ENCODE peak calls at places on chromosomes 6 and 20, in four cellular contexts. One of them, this sample, is unnamed.

GRCh38 chr6:55282145-55282544 is 45.1 kb upstream of the GFRAL start:
- DNase-seq in H9: no peak
- DNase-seq in endothelial cell: no peak
- DNase-seq in uterus: no peak
- DNase-seq in this sample: no peak

GRCh38 chr6:17879224-17879623 is 108.2 kb downstream of the KIF13A start:
- DNase-seq in endothelial cell: no peak
- DNase-seq in uterus: no peak
- DNase-seq in H9: no peak
- DNase-seq in this sample: no peak

GRCh38 chr6:64280569-64280968 is 645.0 kb downstream of the PHF3 start:
- DNase-seq in endothelial cell: no peak
- DNase-seq in uterus: no peak
- DNase-seq in H9: no peak
- DNase-seq in this sample: peak; percentile 11

GRCh38 chr6:154427425-154427824 is 70.8 kb upstream of the IPCEF1 start:
- DNase-seq in endothelial cell: no peak
- DNase-seq in H9: no peak
- DNase-seq in uterus: no peak
- DNase-seq in this sample: no peak

GRCh38 chr20:58656825-58657224 is 5.7 kb downstream of the STX16 start:
- DNase-seq in H9: no peak
- DNase-seq in endothelial cell: no peak
- DNase-seq in uterus: no peak
- DNase-seq in this sample: no peak

GRCh38 chr6:166614589-166614988 is 12.5 kb downstream of the RPS6KA2 start:
- DNase-seq in uterus: no peak
- DNase-seq in endothelial cell: no peak
- DNase-seq in H9: no peak
- DNase-seq in this sample: no peak

GRCh38 chr6:41846666-41847237 is 48.4 kb downstream of the USP49 start:
- DNase-seq in endothelial cell: peak; percentile 79
- DNase-seq in H9: peak; percentile 63
- DNase-seq in uterus: peak; percentile 28
- DNase-seq in this sample: peak; percentile 58

GRCh38 chr20:8244637-8245036 is 112.6 kb downstream of the PLCB1 start:
- DNase-seq in uterus: no peak
- DNase-seq in H9: no peak
- DNase-seq in endothelial cell: no peak
- DNase-seq in this sample: no peak

GRCh38 chr6:5453531-5453930 is 192.2 kb downstream of the FARS2 start:
- DNase-seq in H9: no peak
- DNase-seq in uterus: no peak
- DNase-seq in endothelial cell: no peak
- DNase-seq in this sample: no peak

GRCh38 chr6:46963626-46964025 is 41.9 kb upstream of the ADGRF5 start:
- DNase-seq in H9: no peak
- DNase-seq in uterus: no peak
- DNase-seq in endothelial cell: no peak
- DNase-seq in this sample: no peak

GRCh38 chr20:42461965-42462593 is 727.6 kb downstream of the PTPRT start:
- DNase-seq in uterus: no peak
- DNase-seq in endothelial cell: no peak
- DNase-seq in H9: no peak
- DNase-seq in this sample: no peak

GRCh38 chr6:2182251-2182650 is 63.2 kb downstream of the GMDS start:
- DNase-seq in H9: no peak
- DNase-seq in endothelial cell: no peak
- DNase-seq in uterus: no peak
- DNase-seq in this sample: no peak

GRCh38 chr6:115721564-115721963 is 339.1 kb downstream of the FRK start:
- DNase-seq in endothelial cell: no peak
- DNase-seq in H9: no peak
- DNase-seq in uterus: no peak
- DNase-seq in this sample: no peak

GRCh38 chr6:154921482-154921881 is 73.6 kb upstream of the TIAM2 start:
- DNase-seq in uterus: no peak
- DNase-seq in H9: no peak
- DNase-seq in endothelial cell: no peak
- DNase-seq in this sample: no peak

GRCh38 chr20:9686001-9686400 is 152.9 kb downstream of the PAK5 start:
- DNase-seq in uterus: no peak
- DNase-seq in H9: no peak
- DNase-seq in endothelial cell: no peak
- DNase-seq in this sample: no peak
- TF ChIP-seq CTCF in uterus: no peak
- TF ChIP-seq CTCF in H9: no peak
- TF ChIP-seq CTCF in endothelial cell: no peak
- TF ChIP-seq CTCF in this sample: no peak

GRCh38 chr20:10953437-10953836 is 279.6 kb upstream of the JAG1 start:
- DNase-seq in uterus: no peak
- DNase-seq in H9: no peak
- DNase-seq in endothelial cell: no peak
- DNase-seq in this sample: no peak

GRCh38 chr20:10949930-10950783 is 276.4 kb upstream of the JAG1 start:
- DNase-seq in uterus: no peak
- DNase-seq in endothelial cell: no peak
- DNase-seq in H9: no peak
- DNase-seq in this sample: no peak

GRCh38 chr20:10958279-10958678 is 284.5 kb upstream of the JAG1 start:
- DNase-seq in endothelial cell: no peak
- DNase-seq in uterus: no peak
- DNase-seq in H9: no peak
- DNase-seq in this sample: no peak

GRCh38 chr20:10954137-10954840 is 280.5 kb upstream of the JAG1 start:
- DNase-seq in H9: no peak
- DNase-seq in uterus: no peak
- DNase-seq in endothelial cell: no peak
- DNase-seq in this sample: no peak

DNA sequence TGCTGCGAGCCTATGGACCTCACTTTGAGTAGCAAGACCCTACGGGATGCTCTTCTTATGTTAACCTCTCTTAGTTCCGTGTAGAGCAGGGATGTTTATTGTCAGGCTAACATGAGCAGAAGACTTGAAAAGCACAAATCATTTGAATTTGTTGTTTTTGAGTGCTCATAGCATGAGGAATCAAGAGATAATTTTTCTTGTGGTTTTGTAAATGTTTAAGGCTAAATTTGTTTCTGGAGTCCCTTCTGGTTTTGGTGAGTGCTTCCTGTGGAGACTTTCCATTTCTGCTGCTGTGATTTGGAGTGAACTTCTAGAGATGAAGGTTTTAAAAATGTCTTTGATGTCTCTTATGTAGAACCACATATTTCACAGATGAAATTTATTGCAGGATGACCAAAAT is 281.4 kb upstream of the JAG1 start:
- DNase-seq in endothelial cell: no peak
- DNase-seq in H9: no peak
- DNase-seq in uterus: no peak
- DNase-seq in this sample: no peak
- TF ChIP-seq CTCF in endothelial cell: no peak
- TF ChIP-seq CTCF in H9: no peak
- TF ChIP-seq CTCF in uterus: no peak
- TF ChIP-seq CTCF in this sample: no peak

GRCh38 chr6:161356167-161356844 is 82.4 kb upstream of the AGPAT4 start:
- DNase-seq in uterus: no peak
- DNase-seq in endothelial cell: no peak
- DNase-seq in H9: no peak
- DNase-seq in this sample: no peak

GRCh38 chr6:161354241-161354840 is 80.5 kb upstream of the AGPAT4 start:
- DNase-seq in uterus: no peak
- DNase-seq in H9: no peak
- DNase-seq in endothelial cell: no peak
- DNase-seq in this sample: no peak

GRCh38 chr6:161355731-161356130 is 81.9 kb upstream of the AGPAT4 start:
- DNase-seq in endothelial cell: no peak
- DNase-seq in H9: no peak
- DNase-seq in uterus: no peak
- DNase-seq in this sample: no peak

GRCh38 chr6:161353208-161353613 is 79.3 kb upstream of the AGPAT4 start:
- DNase-seq in uterus: no peak
- DNase-seq in H9: peak; percentile 89
- DNase-seq in endothelial cell: peak; percentile 31
- DNase-seq in this sample: no peak

DNA sequence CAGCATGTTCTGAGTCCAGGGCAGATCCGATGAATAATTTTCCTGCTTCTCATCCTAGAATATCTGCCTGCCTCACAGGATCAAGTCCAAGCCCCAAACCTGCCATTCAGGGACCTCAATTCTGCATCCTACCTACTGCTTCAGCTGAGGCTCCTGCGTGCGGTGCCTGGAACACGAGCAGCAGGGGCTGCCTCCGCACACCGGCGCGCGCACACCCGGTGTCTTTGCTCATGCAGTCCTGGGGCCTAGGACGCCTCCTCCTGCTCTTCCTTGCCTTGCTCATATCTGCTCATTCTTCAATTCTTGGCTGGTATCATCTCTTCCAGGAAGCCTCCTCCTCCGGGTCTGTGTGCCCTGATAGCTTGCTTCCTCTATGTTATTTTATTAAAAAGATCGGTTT is 81.1 kb upstream of the AGPAT4 start:
- DNase-seq in endothelial cell: no peak
- DNase-seq in H9: no peak
- DNase-seq in uterus: no peak
- DNase-seq in this sample: no peak
- TF ChIP-seq CTCF in endothelial cell: no peak
- TF ChIP-seq CTCF in H9: no peak
- TF ChIP-seq CTCF in uterus: no peak
- TF ChIP-seq CTCF in this sample: no peak

DNA sequence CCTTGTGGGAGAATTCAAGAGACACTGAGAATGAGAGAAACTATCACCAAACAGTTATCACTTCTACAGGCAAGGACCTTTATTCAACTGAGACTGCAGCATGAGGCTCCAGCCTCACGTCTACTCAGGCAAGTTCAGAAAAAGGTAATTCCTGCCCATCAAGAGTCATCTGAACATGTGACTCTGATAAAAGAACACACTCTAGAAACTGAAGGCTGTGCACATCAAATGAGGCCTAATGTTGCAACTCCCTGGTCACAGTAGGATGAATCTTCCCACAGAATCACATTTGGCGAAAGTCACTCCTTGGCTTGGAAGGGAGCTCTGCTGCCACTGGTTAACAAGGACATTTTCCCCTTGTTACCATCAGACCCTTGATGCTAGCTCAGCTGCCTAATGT is 71.2 kb upstream of the EMILIN3 start:
- DNase-seq in uterus: no peak
- DNase-seq in H9: no peak
- DNase-seq in endothelial cell: no peak
- DNase-seq in this sample: no peak
- TF ChIP-seq CTCF in uterus: no peak
- TF ChIP-seq CTCF in H9: no peak
- TF ChIP-seq CTCF in endothelial cell: no peak
- TF ChIP-seq CTCF in this sample: no peak

GRCh38 chr20:53190225-53190624 is 218.1 kb downstream of the TSHZ2 start:
- DNase-seq in endothelial cell: no peak
- DNase-seq in H9: no peak
- DNase-seq in uterus: no peak
- DNase-seq in this sample: no peak
- TF ChIP-seq CTCF in endothelial cell: no peak
- TF ChIP-seq CTCF in H9: peak; percentile 42
- TF ChIP-seq CTCF in uterus: no peak
- TF ChIP-seq CTCF in this sample: no peak

DNA sequence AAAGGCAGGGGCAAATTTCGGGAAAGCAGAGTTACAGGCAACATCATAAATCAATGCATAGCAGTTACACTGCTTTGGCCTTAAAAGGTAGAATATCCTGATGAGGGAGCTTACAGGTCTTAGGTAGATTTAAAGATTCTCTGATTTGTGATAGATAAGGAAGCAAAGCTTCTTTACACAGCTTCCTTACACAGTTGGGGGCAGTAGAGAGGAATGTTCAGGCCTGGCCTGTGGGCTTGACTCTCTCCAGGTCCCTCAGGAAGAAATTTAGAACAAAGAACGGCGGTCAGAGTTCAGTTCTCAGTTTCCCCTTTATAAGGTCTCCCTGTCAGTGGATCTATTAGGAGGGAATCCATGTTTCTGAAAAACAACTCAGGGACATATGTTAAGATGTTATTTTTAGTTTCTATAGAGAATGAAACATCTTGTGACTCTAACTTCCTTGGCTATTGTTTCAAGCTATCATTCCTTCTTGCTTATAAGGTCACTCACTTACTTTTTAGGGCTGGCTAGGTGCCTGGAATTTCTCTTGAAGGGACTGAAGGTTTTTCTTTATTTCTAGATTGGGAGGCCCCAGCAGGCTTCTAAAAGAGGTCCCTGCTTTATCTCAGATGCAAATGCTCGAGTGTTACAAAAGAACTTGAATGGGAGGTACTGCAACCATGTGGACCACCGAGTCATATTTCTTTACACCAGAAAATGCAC is 11.8 kb downstream of the HLA-B start:
- DNase-seq in H9: no peak
- DNase-seq in uterus: no peak
- DNase-seq in endothelial cell: no peak
- DNase-seq in this sample: no peak
- TF ChIP-seq CTCF in H9: peak; percentile 45
- TF ChIP-seq CTCF in uterus: no peak
- TF ChIP-seq CTCF in endothelial cell: no peak
- TF ChIP-seq CTCF in this sample: no peak

DNA sequence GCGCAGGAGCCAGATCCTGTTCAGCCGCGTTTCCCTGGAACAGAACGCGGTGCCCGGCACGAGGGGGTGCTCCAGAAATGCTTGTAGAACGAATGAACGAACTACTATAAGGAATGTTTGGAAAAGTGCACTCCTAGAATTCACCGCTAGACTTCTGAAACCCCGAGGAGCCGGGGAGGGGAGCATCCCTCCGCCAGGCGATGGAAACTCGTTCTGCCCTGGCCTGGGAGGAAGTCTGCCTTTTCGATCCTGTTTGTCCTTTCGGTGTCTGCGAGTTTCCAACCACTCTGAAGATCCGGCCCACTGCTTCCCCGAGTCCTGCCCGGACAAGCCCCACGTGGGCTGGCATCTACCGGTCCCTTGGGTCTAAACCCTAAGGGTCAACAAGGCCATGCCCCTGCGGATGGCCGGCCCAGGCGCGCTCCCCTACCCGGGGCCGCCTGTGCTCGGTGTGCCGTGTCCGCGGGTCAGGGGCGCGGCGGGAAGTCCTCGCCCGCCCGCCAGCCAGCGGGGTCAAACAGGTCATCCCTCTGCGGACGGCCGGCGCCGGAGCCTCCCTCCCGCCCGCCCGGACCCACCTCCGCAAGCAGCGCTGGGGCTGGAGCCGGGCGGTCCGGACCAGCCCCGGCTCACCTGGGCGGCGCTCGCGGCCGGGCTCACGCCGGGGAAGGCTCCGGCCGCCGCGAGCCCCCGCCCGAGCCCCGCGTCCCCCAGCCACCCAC is 521 bp downstream of the SULF2 start:
- DNase-seq in H9: peak; percentile 38
- DNase-seq in uterus: peak; percentile 45
- DNase-seq in endothelial cell: peak; percentile 53
- DNase-seq in this sample: peak; percentile 28
- TF ChIP-seq CTCF in H9: no peak
- TF ChIP-seq CTCF in uterus: peak; percentile 17
- TF ChIP-seq CTCF in endothelial cell: peak; percentile 29
- TF ChIP-seq CTCF in this sample: peak; percentile 55

This sample was measured in neural crest cell.